ENCODE peak calls at places on chromosomes 12 and 14, in eight cellular contexts. One of them, this sample, is unnamed.

GRCh38 chr12:96359328-96359727 is 40.9 kb downstream of the CDK17 start:
- DNase-seq in Caco-2: peak
- DNase-seq in HepG2: no peak
- DNase-seq in AG10803: no peak
- DNase-seq in HCT116: no peak
- DNase-seq in mesothelial cell of epicardium: no peak
- DNase-seq in suprapubic skin: no peak
- DNase-seq in A549: peak
- DNase-seq in this sample: no peak

GRCh38 chr12:25797949-25798348 is 160.5 kb upstream of the RASSF8 start:
- DNase-seq in Caco-2: no peak
- DNase-seq in HepG2: no peak
- DNase-seq in AG10803: no peak
- DNase-seq in HCT116: no peak
- DNase-seq in mesothelial cell of epicardium: no peak
- DNase-seq in suprapubic skin: no peak
- DNase-seq in A549: no peak
- DNase-seq in this sample: no peak

GRCh38 chr12:88469136-88469535 is 111.1 kb downstream of the KITLG start:
- DNase-seq in Caco-2: no peak
- DNase-seq in HepG2: no peak
- DNase-seq in AG10803: no peak
- DNase-seq in HCT116: no peak
- DNase-seq in mesothelial cell of epicardium: no peak
- DNase-seq in suprapubic skin: no peak
- DNase-seq in A549: no peak
- DNase-seq in this sample: no peak

GRCh38 chr12:116172224-116172849 is 105.2 kb downstream of the MED13L start:
- DNase-seq in Caco-2: no peak
- DNase-seq in HepG2: no peak
- DNase-seq in AG10803: no peak
- DNase-seq in HCT116: no peak
- DNase-seq in mesothelial cell of epicardium: no peak
- DNase-seq in suprapubic skin: no peak
- DNase-seq in A549: no peak
- DNase-seq in this sample: no peak

GRCh38 chr12:131830335-131831020 is 2.3 kb downstream of the MMP17 start:
- DNase-seq in Caco-2: peak
- DNase-seq in HepG2: peak
- DNase-seq in AG10803: peak
- DNase-seq in HCT116: peak
- DNase-seq in mesothelial cell of epicardium: peak
- DNase-seq in suprapubic skin: peak
- DNase-seq in A549: peak
- DNase-seq in this sample: peak

GRCh38 chr14:96888158-96888557 is 91.0 kb downstream of the VRK1 start:
- DNase-seq in Caco-2: no peak
- DNase-seq in HepG2: no peak
- DNase-seq in AG10803: no peak
- DNase-seq in HCT116: no peak
- DNase-seq in mesothelial cell of epicardium: no peak
- DNase-seq in suprapubic skin: no peak
- DNase-seq in A549: no peak
- DNase-seq in this sample: no peak

GRCh38 chr12:113198286-113198685 is 12.8 kb downstream of the RITA1 start:
- DNase-seq in Caco-2: no peak
- DNase-seq in HepG2: no peak
- DNase-seq in AG10803: peak
- DNase-seq in HCT116: no peak
- DNase-seq in mesothelial cell of epicardium: no peak
- DNase-seq in suprapubic skin: no peak
- DNase-seq in A549: no peak
- DNase-seq in this sample: no peak

GRCh38 chr14:98580131-98580678 is 691.8 kb downstream of the BCL11B start:
- DNase-seq in Caco-2: peak
- DNase-seq in HepG2: no peak
- DNase-seq in AG10803: peak
- DNase-seq in HCT116: no peak
- DNase-seq in mesothelial cell of epicardium: no peak
- DNase-seq in suprapubic skin: no peak
- DNase-seq in A549: no peak
- DNase-seq in this sample: no peak

GRCh38 chr14:102516531-102517411 is 7.2 kb upstream of the ANKRD9 start:
- DNase-seq in Caco-2: peak
- DNase-seq in HepG2: peak
- DNase-seq in AG10803: no peak
- DNase-seq in HCT116: no peak
- DNase-seq in mesothelial cell of epicardium: peak
- DNase-seq in suprapubic skin: no peak
- DNase-seq in A549: peak
- DNase-seq in this sample: peak

GRCh38 chr12:10405294-10405693 is 4.3 kb downstream of the KLRC4 start:
- DNase-seq in Caco-2: no peak
- DNase-seq in HepG2: no peak
- DNase-seq in AG10803: no peak
- DNase-seq in HCT116: no peak
- DNase-seq in mesothelial cell of epicardium: no peak
- DNase-seq in suprapubic skin: no peak
- DNase-seq in A549: no peak
- DNase-seq in this sample: no peak

GRCh38 chr14:31441273-31442110 is 15.8 kb downstream of the DTD2 start:
- DNase-seq in Caco-2: peak
- DNase-seq in HepG2: no peak
- DNase-seq in AG10803: peak
- DNase-seq in HCT116: no peak
- DNase-seq in mesothelial cell of epicardium: no peak
- DNase-seq in suprapubic skin: no peak
- DNase-seq in A549: no peak
- DNase-seq in this sample: no peak

GRCh38 chr12:111303531-111303930 is 65.4 kb downstream of the PHETA1 start:
- DNase-seq in Caco-2: no peak
- DNase-seq in HepG2: no peak
- DNase-seq in AG10803: no peak
- DNase-seq in HCT116: no peak
- DNase-seq in mesothelial cell of epicardium: no peak
- DNase-seq in suprapubic skin: no peak
- DNase-seq in A549: no peak
- DNase-seq in this sample: no peak

GRCh38 chr12:111296906-111297463 is 71.9 kb downstream of the PHETA1 start:
- DNase-seq in Caco-2: no peak
- DNase-seq in HepG2: no peak
- DNase-seq in AG10803: no peak
- DNase-seq in HCT116: no peak
- DNase-seq in mesothelial cell of epicardium: no peak
- DNase-seq in suprapubic skin: no peak
- DNase-seq in A549: no peak
- DNase-seq in this sample: no peak

GRCh38 chr12:111297703-111298426 is 71.0 kb downstream of the PHETA1 start:
- DNase-seq in Caco-2: no peak
- DNase-seq in HepG2: no peak
- DNase-seq in AG10803: no peak
- DNase-seq in HCT116: no peak
- DNase-seq in mesothelial cell of epicardium: no peak
- DNase-seq in suprapubic skin: no peak
- DNase-seq in A549: no peak
- DNase-seq in this sample: no peak

GRCh38 chr12:111295176-111295575 is 73.7 kb downstream of the PHETA1 start:
- DNase-seq in Caco-2: no peak
- DNase-seq in HepG2: no peak
- DNase-seq in AG10803: no peak
- DNase-seq in HCT116: no peak
- DNase-seq in mesothelial cell of epicardium: no peak
- DNase-seq in suprapubic skin: no peak
- DNase-seq in A549: no peak
- DNase-seq in this sample: no peak

GRCh38 chr12:111298583-111299436 is 70.1 kb downstream of the PHETA1 start:
- DNase-seq in Caco-2: peak
- DNase-seq in HepG2: peak
- DNase-seq in AG10803: peak
- DNase-seq in HCT116: peak
- DNase-seq in mesothelial cell of epicardium: peak
- DNase-seq in suprapubic skin: no peak
- DNase-seq in A549: peak
- DNase-seq in this sample: peak
- TF ChIP-seq CTCF in Caco-2: peak
- TF ChIP-seq CTCF in HepG2: peak
- TF ChIP-seq CTCF in AG10803: peak
- TF ChIP-seq CTCF in HCT116: peak
- TF ChIP-seq CTCF in mesothelial cell of epicardium: peak
- TF ChIP-seq CTCF in suprapubic skin: peak
- TF ChIP-seq CTCF in A549: peak
- TF ChIP-seq CTCF in this sample: peak

GRCh38 chr14:56118611-56119181 is 485 bp downstream of the PELI2 start:
- DNase-seq in Caco-2: peak
- DNase-seq in HepG2: no peak
- DNase-seq in AG10803: peak
- DNase-seq in HCT116: no peak
- DNase-seq in mesothelial cell of epicardium: no peak
- DNase-seq in suprapubic skin: no peak
- DNase-seq in A549: no peak
- DNase-seq in this sample: peak

GRCh38 chr14:56116128-56116900 is 1.9 kb upstream of the PELI2 start:
- DNase-seq in Caco-2: no peak
- DNase-seq in HepG2: no peak
- DNase-seq in AG10803: no peak
- DNase-seq in HCT116: no peak
- DNase-seq in mesothelial cell of epicardium: no peak
- DNase-seq in suprapubic skin: no peak
- DNase-seq in A549: no peak
- DNase-seq in this sample: no peak

GRCh38 chr14:56120091-56120632 is 2.0 kb downstream of the PELI2 start:
- DNase-seq in Caco-2: no peak
- DNase-seq in HepG2: no peak
- DNase-seq in AG10803: peak
- DNase-seq in HCT116: no peak
- DNase-seq in mesothelial cell of epicardium: no peak
- DNase-seq in suprapubic skin: no peak
- DNase-seq in A549: no peak
- DNase-seq in this sample: peak

GRCh38 chr14:56119221-56119967 is 1.2 kb downstream of the PELI2 start:
- DNase-seq in Caco-2: peak
- DNase-seq in HepG2: no peak
- DNase-seq in AG10803: peak
- DNase-seq in HCT116: no peak
- DNase-seq in mesothelial cell of epicardium: peak
- DNase-seq in suprapubic skin: no peak
- DNase-seq in A549: peak
- DNase-seq in this sample: peak

GRCh38 chr14:56117765-56118610 is at the start of gene PELI2:
- DNase-seq in Caco-2: peak
- DNase-seq in HepG2: peak
- DNase-seq in AG10803: peak
- DNase-seq in HCT116: peak
- DNase-seq in mesothelial cell of epicardium: peak
- DNase-seq in suprapubic skin: peak
- DNase-seq in A549: peak
- DNase-seq in this sample: peak
- TF ChIP-seq CTCF in Caco-2: peak
- TF ChIP-seq CTCF in HepG2: no peak
- TF ChIP-seq CTCF in AG10803: no peak
- TF ChIP-seq CTCF in HCT116: no peak
- TF ChIP-seq CTCF in mesothelial cell of epicardium: no peak
- TF ChIP-seq CTCF in suprapubic skin: no peak
- TF ChIP-seq CTCF in A549: no peak
- TF ChIP-seq CTCF in this sample: no peak

GRCh38 chr12:32400114-32400672 is 835 bp downstream of the FGD4 start:
- DNase-seq in Caco-2: no peak
- DNase-seq in HepG2: no peak
- DNase-seq in AG10803: no peak
- DNase-seq in HCT116: peak
- DNase-seq in mesothelial cell of epicardium: peak
- DNase-seq in suprapubic skin: no peak
- DNase-seq in A549: peak
- DNase-seq in this sample: no peak

GRCh38 chr12:32397703-32398102 is 1.7 kb upstream of the FGD4 start:
- DNase-seq in Caco-2: no peak
- DNase-seq in HepG2: no peak
- DNase-seq in AG10803: no peak
- DNase-seq in HCT116: no peak
- DNase-seq in mesothelial cell of epicardium: no peak
- DNase-seq in suprapubic skin: no peak
- DNase-seq in A549: no peak
- DNase-seq in this sample: no peak

GRCh38 chr12:32400866-32401265 is 1.5 kb downstream of the FGD4 start:
- DNase-seq in Caco-2: no peak
- DNase-seq in HepG2: no peak
- DNase-seq in AG10803: no peak
- DNase-seq in HCT116: no peak
- DNase-seq in mesothelial cell of epicardium: no peak
- DNase-seq in suprapubic skin: no peak
- DNase-seq in A549: no peak
- DNase-seq in this sample: no peak

GRCh38 chr12:32399045-32399372 is 349 bp upstream of the FGD4 start:
- DNase-seq in Caco-2: no peak
- DNase-seq in HepG2: no peak
- DNase-seq in AG10803: no peak
- DNase-seq in HCT116: no peak
- DNase-seq in mesothelial cell of epicardium: no peak
- DNase-seq in suprapubic skin: no peak
- DNase-seq in A549: no peak
- DNase-seq in this sample: no peak

DNA sequence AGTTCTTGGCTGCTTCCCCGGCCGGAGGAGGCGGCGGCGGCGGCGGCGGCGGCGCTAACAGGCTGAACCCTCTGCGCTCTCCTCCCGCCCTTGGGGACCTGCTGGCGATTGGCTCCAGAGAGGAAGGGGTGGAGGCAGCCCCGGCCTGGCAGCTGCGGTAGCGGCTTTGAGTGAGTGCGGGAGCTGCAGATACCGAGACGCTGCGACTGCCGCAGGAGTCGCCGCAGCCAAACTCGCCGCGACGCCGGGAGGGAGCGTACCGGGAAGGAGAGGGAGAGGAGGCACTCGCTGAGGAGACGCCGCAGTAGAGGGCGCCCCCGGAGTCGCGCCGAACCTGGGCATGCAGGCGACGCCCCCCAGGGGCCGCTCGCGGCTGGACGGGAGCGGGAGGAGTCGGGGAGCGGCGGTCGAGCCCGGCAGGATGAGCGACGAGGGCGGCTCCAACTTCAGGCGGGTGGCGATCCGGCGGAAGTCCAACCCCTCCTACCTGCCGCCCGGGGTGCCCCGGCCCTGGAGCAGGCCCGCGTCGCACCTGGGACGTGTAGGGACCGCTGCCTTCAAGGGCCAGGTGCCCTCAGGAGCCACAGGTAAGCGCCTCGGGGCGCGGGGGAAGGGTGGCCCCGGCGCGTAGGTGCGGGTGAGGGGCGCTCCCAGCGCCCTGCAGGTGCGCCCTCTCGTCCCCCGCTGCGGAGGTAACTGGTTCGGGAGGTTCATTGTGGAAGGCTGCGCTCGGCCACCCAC is at the start of gene FGD4:
- DNase-seq in Caco-2: peak
- DNase-seq in HepG2: peak
- DNase-seq in AG10803: peak
- DNase-seq in HCT116: peak
- DNase-seq in mesothelial cell of epicardium: peak
- DNase-seq in suprapubic skin: peak
- DNase-seq in A549: peak
- DNase-seq in this sample: peak
- TF ChIP-seq CTCF in Caco-2: peak
- TF ChIP-seq CTCF in HepG2: peak
- TF ChIP-seq CTCF in AG10803: no peak
- TF ChIP-seq CTCF in HCT116: peak
- TF ChIP-seq CTCF in mesothelial cell of epicardium: no peak
- TF ChIP-seq CTCF in suprapubic skin: no peak
- TF ChIP-seq CTCF in A549: peak
- TF ChIP-seq CTCF in this sample: peak

GRCh38 chr14:65604946-65605345 is 192.4 kb downstream of the FUT8 start:
- DNase-seq in Caco-2: no peak
- DNase-seq in HepG2: no peak
- DNase-seq in AG10803: no peak
- DNase-seq in HCT116: no peak
- DNase-seq in mesothelial cell of epicardium: no peak
- DNase-seq in suprapubic skin: no peak
- DNase-seq in A549: no peak
- DNase-seq in this sample: no peak
- TF ChIP-seq CTCF in Caco-2: peak
- TF ChIP-seq CTCF in HepG2: no peak
- TF ChIP-seq CTCF in AG10803: peak
- TF ChIP-seq CTCF in HCT116: peak
- TF ChIP-seq CTCF in mesothelial cell of epicardium: no peak
- TF ChIP-seq CTCF in suprapubic skin: no peak
- TF ChIP-seq CTCF in A549: peak
- TF ChIP-seq CTCF in this sample: no peak